ENCODE peak calls at places on chromosomes 2 and 18, in six cellular contexts. One of them, this sample, is unnamed. For H3K4me1 and H3K36me3, the result is how much of the 10 kb centered on the place peaks cover.

GRCh38 chr2:196504788-196505187 is 134.7 kb upstream of the CCDC150 start:
- DNase-seq in IMR-90: no peak
- DNase-seq in mammary epithelial cell: no peak
- DNase-seq in K562: no peak
- DNase-seq in astrocyte: no peak
- DNase-seq in kidney: no peak
- DNase-seq in this sample: no peak

GRCh38 chr2:166060191-166060590 is 67.6 kb downstream of the SCN1A start:
- DNase-seq in IMR-90: peak
- DNase-seq in mammary epithelial cell: peak
- DNase-seq in K562: no peak
- DNase-seq in astrocyte: no peak
- DNase-seq in kidney: no peak
- DNase-seq in this sample: peak

GRCh38 chr2:1826188-1826905 is 82.0 kb upstream of the PXDN start:
- DNase-seq in IMR-90: no peak
- DNase-seq in mammary epithelial cell: no peak
- DNase-seq in K562: no peak
- DNase-seq in astrocyte: no peak
- DNase-seq in kidney: no peak
- DNase-seq in this sample: no peak

GRCh38 chr2:64866797-64867196 is 122.4 kb upstream of the SLC1A4 start:
- DNase-seq in IMR-90: peak
- DNase-seq in mammary epithelial cell: peak
- DNase-seq in K562: no peak
- DNase-seq in astrocyte: peak
- DNase-seq in kidney: peak
- DNase-seq in this sample: peak

GRCh38 chr2:100114011-100114433 is 28.4 kb downstream of the AFF3 start:
- DNase-seq in IMR-90: no peak
- DNase-seq in mammary epithelial cell: no peak
- DNase-seq in K562: no peak
- DNase-seq in astrocyte: no peak
- DNase-seq in kidney: no peak
- DNase-seq in this sample: no peak

GRCh38 chr2:9675369-9676351 is 44.9 kb upstream of the YWHAQ start:
- DNase-seq in IMR-90: peak
- DNase-seq in mammary epithelial cell: peak
- DNase-seq in K562: no peak
- DNase-seq in astrocyte: peak
- DNase-seq in kidney: peak
- DNase-seq in this sample: peak

GRCh38 chr2:151981886-151982285 is 117.0 kb downstream of the CACNB4 start:
- DNase-seq in IMR-90: no peak
- DNase-seq in mammary epithelial cell: no peak
- DNase-seq in K562: no peak
- DNase-seq in astrocyte: no peak
- DNase-seq in kidney: no peak
- DNase-seq in this sample: no peak

GRCh38 chr2:67625671-67626070 is 228.5 kb downstream of the ETAA1 start:
- DNase-seq in IMR-90: peak
- DNase-seq in mammary epithelial cell: peak
- DNase-seq in K562: no peak
- DNase-seq in astrocyte: peak
- DNase-seq in kidney: no peak
- DNase-seq in this sample: peak

GRCh38 chr2:24049485-24050021 is at the start of gene FKBP1B:
- DNase-seq in IMR-90: peak
- DNase-seq in mammary epithelial cell: peak
- DNase-seq in K562: peak
- DNase-seq in astrocyte: peak
- DNase-seq in kidney: peak
- DNase-seq in this sample: peak

GRCh38 chr2:237180225-237180624 is 94.5 kb downstream of the COPS8 start:
- DNase-seq in IMR-90: no peak
- DNase-seq in mammary epithelial cell: no peak
- DNase-seq in K562: no peak
- DNase-seq in astrocyte: no peak
- DNase-seq in kidney: no peak
- DNase-seq in this sample: peak

GRCh38 chr2:71667256-71668182 is 214.2 kb downstream of the DYSF start:
- DNase-seq in IMR-90: no peak
- DNase-seq in mammary epithelial cell: no peak
- DNase-seq in K562: no peak
- DNase-seq in astrocyte: no peak
- DNase-seq in kidney: peak
- DNase-seq in this sample: no peak

GRCh38 chr2:99808801-99809200 is 319.0 kb upstream of the REV1 start:
- DNase-seq in IMR-90: no peak
- DNase-seq in mammary epithelial cell: no peak
- DNase-seq in K562: no peak
- DNase-seq in astrocyte: no peak
- DNase-seq in kidney: no peak
- DNase-seq in this sample: no peak

GRCh38 chr2:235170536-235171510 is 219.0 kb downstream of the SH3BP4 start:
- DNase-seq in IMR-90: peak
- DNase-seq in mammary epithelial cell: peak
- DNase-seq in K562: no peak
- DNase-seq in astrocyte: peak
- DNase-seq in kidney: no peak
- DNase-seq in this sample: peak

GRCh38 chr2:230972046-230972445 is 23.9 kb upstream of the SPATA3 start:
- DNase-seq in IMR-90: no peak
- DNase-seq in mammary epithelial cell: no peak
- DNase-seq in K562: no peak
- DNase-seq in astrocyte: no peak
- DNase-seq in kidney: no peak
- DNase-seq in this sample: no peak

GRCh38 chr2:1694371-1695271 is 49.7 kb downstream of the PXDN start:
- DNase-seq in IMR-90: no peak
- DNase-seq in mammary epithelial cell: no peak
- DNase-seq in K562: no peak
- DNase-seq in astrocyte: no peak
- DNase-seq in kidney: no peak
- DNase-seq in this sample: no peak

GRCh38 chr18:48575658-48576453 is 37.0 kb downstream of the CTIF start:
- DNase-seq in IMR-90: no peak
- DNase-seq in mammary epithelial cell: no peak
- DNase-seq in K562: no peak
- DNase-seq in astrocyte: peak
- DNase-seq in kidney: peak
- DNase-seq in this sample: no peak

GRCh38 chr2:120620025-120620793 is 115.5 kb upstream of the GLI2 start:
- DNase-seq in IMR-90: peak
- DNase-seq in mammary epithelial cell: peak
- DNase-seq in K562: no peak
- DNase-seq in astrocyte: peak
- DNase-seq in kidney: no peak
- DNase-seq in this sample: peak

GRCh38 chr2:139529045-139529444 is 748.9 kb upstream of the NXPH2 start:
- DNase-seq in IMR-90: no peak
- DNase-seq in mammary epithelial cell: no peak
- DNase-seq in K562: no peak
- DNase-seq in astrocyte: peak
- DNase-seq in kidney: no peak
- DNase-seq in this sample: no peak

GRCh38 chr18:70553245-70553960 is 264.6 kb downstream of the SOCS6 start:
- DNase-seq in IMR-90: no peak
- DNase-seq in mammary epithelial cell: no peak
- DNase-seq in K562: no peak
- DNase-seq in astrocyte: no peak
- DNase-seq in kidney: no peak
- DNase-seq in this sample: no peak

GRCh38 chr2:64403426-64403825 is 50.5 kb upstream of the LGALSL start:
- DNase-seq in IMR-90: no peak
- DNase-seq in mammary epithelial cell: no peak
- DNase-seq in K562: no peak
- DNase-seq in astrocyte: no peak
- DNase-seq in kidney: no peak
- DNase-seq in this sample: no peak

GRCh38 chr2:227808936-227809335 is 4.7 kb upstream of the CCL20 start:
- DNase-seq in IMR-90: no peak
- DNase-seq in mammary epithelial cell: no peak
- DNase-seq in K562: no peak
- DNase-seq in astrocyte: no peak
- DNase-seq in kidney: no peak
- DNase-seq in this sample: no peak

DNA sequence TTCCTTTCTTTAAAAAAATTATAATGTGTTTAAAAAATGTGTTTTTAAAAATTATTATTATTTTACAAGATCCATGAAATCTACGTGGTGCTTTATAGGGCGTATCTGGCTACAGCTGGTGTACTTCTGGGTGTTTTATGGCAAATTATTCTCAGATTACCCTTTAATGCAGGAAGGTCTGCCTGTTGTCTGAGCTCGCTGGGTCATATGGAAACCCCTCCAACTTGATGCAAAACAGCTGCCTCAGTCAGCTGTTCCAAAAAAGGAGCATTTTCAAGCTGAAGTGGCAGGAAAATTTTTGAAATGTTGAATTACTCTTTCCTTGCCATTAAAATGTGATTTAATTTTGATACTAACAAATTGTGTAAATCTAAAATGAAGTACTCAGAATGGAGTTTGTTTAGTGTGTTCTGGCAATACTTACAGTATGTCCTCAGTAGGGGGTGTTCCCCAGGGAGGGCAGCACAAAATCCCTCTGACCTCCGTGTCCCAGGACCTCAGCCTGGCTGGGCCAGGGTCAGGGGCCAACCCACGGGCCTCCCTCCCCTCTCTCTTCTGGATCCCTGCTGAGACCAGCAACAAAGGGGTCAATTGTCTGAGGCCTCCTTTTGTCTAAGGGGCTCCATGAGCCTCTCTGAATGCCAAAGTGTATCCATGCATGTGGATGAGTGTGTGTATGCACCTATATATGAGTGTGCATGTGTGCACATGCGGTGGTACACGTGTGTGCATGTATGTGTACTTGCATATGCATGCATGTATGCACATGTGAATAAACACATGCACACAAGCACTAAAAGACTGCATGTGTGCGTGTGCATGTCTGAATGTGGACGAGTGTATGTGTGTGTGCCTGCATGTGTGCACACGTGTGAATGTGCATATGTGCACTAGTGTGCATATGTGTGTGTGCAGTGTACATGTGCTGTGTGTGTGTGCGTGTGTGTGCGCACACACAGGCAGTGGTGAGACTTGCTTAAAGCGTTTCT is 105.3 kb downstream of the ACOXL start:
- DNase-seq in IMR-90: no peak
- DNase-seq in mammary epithelial cell: no peak
- DNase-seq in K562: no peak
- DNase-seq in astrocyte: no peak
- DNase-seq in kidney: no peak
- DNase-seq in this sample: no peak
- H3K4me1 ChIP-seq in IMR-90: under half
- H3K4me1 ChIP-seq in mammary epithelial cell: under half
- H3K4me1 ChIP-seq in K562: under half
- H3K4me1 ChIP-seq in astrocyte: under half
- H3K4me1 ChIP-seq in kidney: under half
- H3K4me1 ChIP-seq in this sample: under half

DNA sequence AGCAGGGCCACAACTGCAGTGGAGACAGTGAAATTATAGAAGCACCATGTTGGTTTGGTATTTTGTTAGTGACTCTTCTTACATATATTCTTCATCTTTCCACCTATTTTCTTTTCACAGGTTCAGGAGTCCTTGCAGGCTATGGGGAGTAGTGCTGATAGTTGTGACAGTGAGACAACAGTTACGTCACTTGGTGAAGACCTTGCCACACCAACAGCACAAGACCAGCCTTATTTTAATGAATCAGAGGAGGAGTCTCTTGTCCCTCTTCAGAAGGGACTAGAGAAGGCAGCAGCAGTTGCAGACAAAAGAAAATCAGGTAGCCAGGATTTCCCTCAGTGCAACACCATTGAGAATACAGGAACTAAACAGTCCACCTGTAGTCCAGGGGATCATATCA is 23.6 kb downstream of the ITPRID2 start:
- DNase-seq in IMR-90: no peak
- DNase-seq in mammary epithelial cell: no peak
- DNase-seq in K562: no peak
- DNase-seq in astrocyte: no peak
- DNase-seq in kidney: no peak
- DNase-seq in this sample: no peak
- H3K36me3 ChIP-seq in IMR-90: under half
- H3K36me3 ChIP-seq in mammary epithelial cell: half or more
- H3K36me3 ChIP-seq in K562: half or more
- H3K36me3 ChIP-seq in astrocyte: half or more
- H3K36me3 ChIP-seq in kidney: under half
- H3K36me3 ChIP-seq in this sample: half or more

DNA sequence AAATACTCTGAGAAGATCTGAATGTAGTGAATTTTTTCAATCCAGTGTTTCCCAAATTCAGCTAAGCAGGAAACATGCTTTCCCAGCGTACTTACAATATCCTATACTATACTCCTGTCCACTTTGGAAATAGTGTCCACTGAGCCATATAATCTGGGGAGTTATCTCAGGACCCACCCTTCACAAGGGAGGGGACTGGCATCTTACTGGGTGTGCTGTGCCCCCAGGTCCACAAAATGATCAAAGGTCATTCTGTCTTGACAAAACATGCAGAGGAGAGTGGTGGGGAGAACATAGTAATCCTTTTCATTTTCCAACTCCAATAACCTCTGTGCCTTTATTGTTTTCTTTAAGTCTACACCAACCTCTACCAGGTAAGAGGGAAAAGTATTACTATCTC is 79.8 kb upstream of the DAPL1 start:
- DNase-seq in IMR-90: no peak
- DNase-seq in mammary epithelial cell: no peak
- DNase-seq in K562: no peak
- DNase-seq in astrocyte: no peak
- DNase-seq in kidney: no peak
- DNase-seq in this sample: no peak
- H3K9ac ChIP-seq in IMR-90: no peak
- H3K9ac ChIP-seq in mammary epithelial cell: no peak
- H3K9ac ChIP-seq in K562: no peak
- H3K9ac ChIP-seq in astrocyte: no peak
- H3K9ac ChIP-seq in kidney: no peak
- H3K9ac ChIP-seq in this sample: no peak

GRCh38 chr2:97764559-97765263 is 51.3 kb downstream of the ZAP70 start:
- DNase-seq in IMR-90: no peak
- DNase-seq in mammary epithelial cell: no peak
- DNase-seq in K562: no peak
- DNase-seq in astrocyte: no peak
- DNase-seq in kidney: no peak
- DNase-seq in this sample: no peak
- H3K4me1 ChIP-seq in IMR-90: under half
- H3K4me1 ChIP-seq in mammary epithelial cell: under half
- H3K4me1 ChIP-seq in K562: under half
- H3K4me1 ChIP-seq in astrocyte: under half
- H3K4me1 ChIP-seq in kidney: under half
- H3K4me1 ChIP-seq in this sample: under half

GRCh38 chr2:88955607-88956006 is 264.1 kb downstream of the RPIA start:
- DNase-seq in IMR-90: no peak
- DNase-seq in mammary epithelial cell: peak
- DNase-seq in K562: no peak
- DNase-seq in astrocyte: no peak
- DNase-seq in kidney: no peak
- DNase-seq in this sample: no peak
- H3K36me3 ChIP-seq in IMR-90: under half
- H3K36me3 ChIP-seq in mammary epithelial cell: under half
- H3K36me3 ChIP-seq in K562: under half
- H3K36me3 ChIP-seq in astrocyte: under half
- H3K36me3 ChIP-seq in kidney: under half
- H3K36me3 ChIP-seq in this sample: under half

GRCh38 chr2:16215892-16216554 is 275.7 kb downstream of the MYCN start:
- DNase-seq in IMR-90: no peak
- DNase-seq in mammary epithelial cell: no peak
- DNase-seq in K562: no peak
- DNase-seq in astrocyte: no peak
- DNase-seq in kidney: no peak
- DNase-seq in this sample: no peak
- H3K9ac ChIP-seq in IMR-90: no peak
- H3K9ac ChIP-seq in mammary epithelial cell: no peak
- H3K9ac ChIP-seq in K562: no peak
- H3K9ac ChIP-seq in astrocyte: no peak
- H3K9ac ChIP-seq in kidney: no peak
- H3K9ac ChIP-seq in this sample: no peak